ENCODE peak calls at places on chromosomes 6 and 20, in nine cellular contexts. One of them, this sample, is unnamed.
A peak's percentile ranks its signal among the peaks of the same experiment; 100 is the strongest.

GRCh38 chr20:61759286-61760065 is 306.2 kb downstream of the TAF4 start:
- DNase-seq in progenitor cell of endocrine pancreas: no peak
- DNase-seq in activated CD4-positive, alpha-beta T cell treated with anti-CD3 and anti-CD28 coated beads for 36 hours: no peak
- DNase-seq in tibial artery: peak; percentile 28
- DNase-seq in ascending aorta: no peak
- DNase-seq in T-cell: no peak
- DNase-seq in nephron progenitor cell: no peak
- DNase-seq in LHCN-M2: no peak
- DNase-seq in T-helper 2 cell: no peak
- DNase-seq in this sample: no peak

GRCh38 chr6:43509142-43509983 is 783 bp downstream of the LRRC73 start:
- DNase-seq in progenitor cell of endocrine pancreas: no peak
- DNase-seq in activated CD4-positive, alpha-beta T cell treated with anti-CD3 and anti-CD28 coated beads for 36 hours: no peak
- DNase-seq in tibial artery: no peak
- DNase-seq in ascending aorta: no peak
- DNase-seq in T-cell: no peak
- DNase-seq in nephron progenitor cell: peak; percentile 54
- DNase-seq in LHCN-M2: no peak
- DNase-seq in T-helper 2 cell: no peak
- DNase-seq in this sample: no peak

GRCh38 chr6:165059032-165059431 is 250.4 kb downstream of the C6orf118 start:
- DNase-seq in progenitor cell of endocrine pancreas: no peak
- DNase-seq in activated CD4-positive, alpha-beta T cell treated with anti-CD3 and anti-CD28 coated beads for 36 hours: no peak
- DNase-seq in tibial artery: no peak
- DNase-seq in ascending aorta: no peak
- DNase-seq in T-cell: no peak
- DNase-seq in nephron progenitor cell: no peak
- DNase-seq in LHCN-M2: peak; percentile 95
- DNase-seq in T-helper 2 cell: no peak
- DNase-seq in this sample: no peak

GRCh38 chr6:69867075-69867911 is 937 bp downstream of the COL19A1 start:
- DNase-seq in progenitor cell of endocrine pancreas: peak; percentile 72
- DNase-seq in activated CD4-positive, alpha-beta T cell treated with anti-CD3 and anti-CD28 coated beads for 36 hours: peak; percentile 74
- DNase-seq in tibial artery: peak; percentile 69
- DNase-seq in ascending aorta: no peak
- DNase-seq in T-cell: peak; percentile 66
- DNase-seq in nephron progenitor cell: peak; percentile 84
- DNase-seq in LHCN-M2: peak; percentile 44
- DNase-seq in T-helper 2 cell: peak; percentile 29
- DNase-seq in this sample: peak; percentile 53

GRCh38 chr20:50286174-50286511 is 95.5 kb downstream of the CEBPB start:
- DNase-seq in progenitor cell of endocrine pancreas: no peak
- DNase-seq in activated CD4-positive, alpha-beta T cell treated with anti-CD3 and anti-CD28 coated beads for 36 hours: no peak
- DNase-seq in tibial artery: no peak
- DNase-seq in ascending aorta: no peak
- DNase-seq in T-cell: no peak
- DNase-seq in nephron progenitor cell: no peak
- DNase-seq in LHCN-M2: no peak
- DNase-seq in T-helper 2 cell: no peak
- DNase-seq in this sample: no peak

GRCh38 chr6:42049116-42049809 is 1.1 kb upstream of the TAF8 start:
- DNase-seq in progenitor cell of endocrine pancreas: no peak
- DNase-seq in activated CD4-positive, alpha-beta T cell treated with anti-CD3 and anti-CD28 coated beads for 36 hours: peak; percentile 51
- DNase-seq in tibial artery: peak; percentile 69
- DNase-seq in ascending aorta: no peak
- DNase-seq in T-cell: peak; percentile 30
- DNase-seq in nephron progenitor cell: no peak
- DNase-seq in LHCN-M2: no peak
- DNase-seq in T-helper 2 cell: no peak
- DNase-seq in this sample: peak; percentile 60

GRCh38 chr6:170228581-170229310 is 62.1 kb downstream of the DLL1 start:
- DNase-seq in progenitor cell of endocrine pancreas: no peak
- DNase-seq in activated CD4-positive, alpha-beta T cell treated with anti-CD3 and anti-CD28 coated beads for 36 hours: no peak
- DNase-seq in tibial artery: no peak
- DNase-seq in ascending aorta: no peak
- DNase-seq in T-cell: no peak
- DNase-seq in nephron progenitor cell: no peak
- DNase-seq in LHCN-M2: no peak
- DNase-seq in T-helper 2 cell: no peak
- DNase-seq in this sample: no peak

GRCh38 chr6:120354452-120355098 is 979.7 kb downstream of the TBC1D32 start:
- DNase-seq in progenitor cell of endocrine pancreas: no peak
- DNase-seq in activated CD4-positive, alpha-beta T cell treated with anti-CD3 and anti-CD28 coated beads for 36 hours: peak; percentile 25
- DNase-seq in tibial artery: no peak
- DNase-seq in ascending aorta: no peak
- DNase-seq in T-cell: no peak
- DNase-seq in nephron progenitor cell: no peak
- DNase-seq in LHCN-M2: no peak
- DNase-seq in T-helper 2 cell: no peak
- DNase-seq in this sample: no peak

GRCh38 chr6:134267917-134268361 is 50.0 kb downstream of the SGK1 start:
- DNase-seq in progenitor cell of endocrine pancreas: no peak
- DNase-seq in activated CD4-positive, alpha-beta T cell treated with anti-CD3 and anti-CD28 coated beads for 36 hours: no peak
- DNase-seq in tibial artery: no peak
- DNase-seq in ascending aorta: no peak
- DNase-seq in T-cell: no peak
- DNase-seq in nephron progenitor cell: peak; percentile 43
- DNase-seq in LHCN-M2: no peak
- DNase-seq in T-helper 2 cell: no peak
- DNase-seq in this sample: no peak

GRCh38 chr20:63737940-63738686 is 1.5 kb upstream of the SLC2A4RG start:
- DNase-seq in progenitor cell of endocrine pancreas: no peak
- DNase-seq in activated CD4-positive, alpha-beta T cell treated with anti-CD3 and anti-CD28 coated beads for 36 hours: peak; percentile 57
- DNase-seq in tibial artery: peak; percentile 75
- DNase-seq in ascending aorta: no peak
- DNase-seq in T-cell: peak; percentile 57
- DNase-seq in nephron progenitor cell: no peak
- DNase-seq in LHCN-M2: no peak
- DNase-seq in T-helper 2 cell: no peak
- DNase-seq in this sample: no peak

GRCh38 chr20:2237059-2237458 is 58.7 kb upstream of the TGM3 start:
- DNase-seq in progenitor cell of endocrine pancreas: no peak
- DNase-seq in activated CD4-positive, alpha-beta T cell treated with anti-CD3 and anti-CD28 coated beads for 36 hours: no peak
- DNase-seq in tibial artery: peak; percentile 76
- DNase-seq in ascending aorta: no peak
- DNase-seq in T-cell: no peak
- DNase-seq in nephron progenitor cell: no peak
- DNase-seq in LHCN-M2: peak; percentile 95
- DNase-seq in T-helper 2 cell: no peak
- DNase-seq in this sample: no peak

GRCh38 chr20:58713801-58714339 is 21.3 kb downstream of the NPEPL1 start:
- DNase-seq in progenitor cell of endocrine pancreas: no peak
- DNase-seq in activated CD4-positive, alpha-beta T cell treated with anti-CD3 and anti-CD28 coated beads for 36 hours: peak; percentile 3
- DNase-seq in tibial artery: peak; percentile 60
- DNase-seq in ascending aorta: no peak
- DNase-seq in T-cell: no peak
- DNase-seq in nephron progenitor cell: no peak
- DNase-seq in LHCN-M2: no peak
- DNase-seq in T-helper 2 cell: no peak
- DNase-seq in this sample: peak; percentile 39

GRCh38 chr20:62367483-62368302 is 581 bp upstream of the LAMA5 start:
- DNase-seq in progenitor cell of endocrine pancreas: no peak
- DNase-seq in activated CD4-positive, alpha-beta T cell treated with anti-CD3 and anti-CD28 coated beads for 36 hours: peak; percentile 43
- DNase-seq in tibial artery: peak; percentile 87
- DNase-seq in ascending aorta: no peak
- DNase-seq in T-cell: no peak
- DNase-seq in nephron progenitor cell: peak; percentile 53
- DNase-seq in LHCN-M2: no peak
- DNase-seq in T-helper 2 cell: no peak
- DNase-seq in this sample: no peak

GRCh38 chr6:101640131-101640530 is 246.6 kb downstream of the GRIK2 start:
- DNase-seq in progenitor cell of endocrine pancreas: no peak
- DNase-seq in activated CD4-positive, alpha-beta T cell treated with anti-CD3 and anti-CD28 coated beads for 36 hours: no peak
- DNase-seq in tibial artery: no peak
- DNase-seq in ascending aorta: no peak
- DNase-seq in T-cell: no peak
- DNase-seq in nephron progenitor cell: no peak
- DNase-seq in LHCN-M2: no peak
- DNase-seq in T-helper 2 cell: no peak
- DNase-seq in this sample: no peak

GRCh38 chr6:170004585-170005210 is 253.3 kb downstream of the ERMARD start:
- DNase-seq in progenitor cell of endocrine pancreas: no peak
- DNase-seq in activated CD4-positive, alpha-beta T cell treated with anti-CD3 and anti-CD28 coated beads for 36 hours: no peak
- DNase-seq in tibial artery: no peak
- DNase-seq in ascending aorta: no peak
- DNase-seq in T-cell: peak; percentile 3
- DNase-seq in nephron progenitor cell: no peak
- DNase-seq in LHCN-M2: no peak
- DNase-seq in T-helper 2 cell: no peak
- DNase-seq in this sample: peak; percentile 19

GRCh38 chr6:140653985-140654384 is 1279.5 kb upstream of the CITED2 start:
- DNase-seq in progenitor cell of endocrine pancreas: no peak
- DNase-seq in activated CD4-positive, alpha-beta T cell treated with anti-CD3 and anti-CD28 coated beads for 36 hours: no peak
- DNase-seq in tibial artery: no peak
- DNase-seq in ascending aorta: no peak
- DNase-seq in T-cell: no peak
- DNase-seq in nephron progenitor cell: no peak
- DNase-seq in LHCN-M2: no peak
- DNase-seq in T-helper 2 cell: no peak
- DNase-seq in this sample: no peak

GRCh38 chr6:154719854-154720253 is 13.4 kb upstream of the SCAF8 start:
- DNase-seq in progenitor cell of endocrine pancreas: no peak
- DNase-seq in activated CD4-positive, alpha-beta T cell treated with anti-CD3 and anti-CD28 coated beads for 36 hours: no peak
- DNase-seq in tibial artery: no peak
- DNase-seq in ascending aorta: no peak
- DNase-seq in T-cell: no peak
- DNase-seq in nephron progenitor cell: no peak
- DNase-seq in LHCN-M2: no peak
- DNase-seq in T-helper 2 cell: no peak
- DNase-seq in this sample: no peak

GRCh38 chr6:163945813-163946212 is 531.3 kb downstream of the QKI start:
- DNase-seq in progenitor cell of endocrine pancreas: no peak
- DNase-seq in activated CD4-positive, alpha-beta T cell treated with anti-CD3 and anti-CD28 coated beads for 36 hours: no peak
- DNase-seq in tibial artery: no peak
- DNase-seq in ascending aorta: no peak
- DNase-seq in T-cell: no peak
- DNase-seq in nephron progenitor cell: no peak
- DNase-seq in LHCN-M2: no peak
- DNase-seq in T-helper 2 cell: no peak
- DNase-seq in this sample: peak; percentile 80

GRCh38 chr20:24469116-24470030 is at the start of gene SYNDIG1:
- DNase-seq in progenitor cell of endocrine pancreas: peak; percentile 30
- DNase-seq in activated CD4-positive, alpha-beta T cell treated with anti-CD3 and anti-CD28 coated beads for 36 hours: peak; percentile 35
- DNase-seq in tibial artery: peak; percentile 76
- DNase-seq in ascending aorta: no peak
- DNase-seq in T-cell: no peak
- DNase-seq in nephron progenitor cell: peak; percentile 67
- DNase-seq in LHCN-M2: no peak
- DNase-seq in T-helper 2 cell: no peak
- DNase-seq in this sample: no peak

GRCh38 chr6:119390276-119390793 is 40.8 kb upstream of the MAN1A1 start:
- DNase-seq in progenitor cell of endocrine pancreas: no peak
- DNase-seq in activated CD4-positive, alpha-beta T cell treated with anti-CD3 and anti-CD28 coated beads for 36 hours: no peak
- DNase-seq in tibial artery: no peak
- DNase-seq in ascending aorta: no peak
- DNase-seq in T-cell: no peak
- DNase-seq in nephron progenitor cell: no peak
- DNase-seq in LHCN-M2: peak; percentile 56
- DNase-seq in T-helper 2 cell: no peak
- DNase-seq in this sample: no peak

GRCh38 chr6:41098366-41098765 is 25.6 kb downstream of the NFYA start:
- DNase-seq in progenitor cell of endocrine pancreas: no peak
- DNase-seq in activated CD4-positive, alpha-beta T cell treated with anti-CD3 and anti-CD28 coated beads for 36 hours: no peak
- DNase-seq in tibial artery: no peak
- DNase-seq in ascending aorta: no peak
- DNase-seq in T-cell: no peak
- DNase-seq in nephron progenitor cell: no peak
- DNase-seq in LHCN-M2: peak; percentile 7
- DNase-seq in T-helper 2 cell: no peak
- DNase-seq in this sample: no peak

GRCh38 chr6:41940759-41941279 is 789 bp downstream of the CCND3 start:
- DNase-seq in progenitor cell of endocrine pancreas: peak; percentile 21
- DNase-seq in activated CD4-positive, alpha-beta T cell treated with anti-CD3 and anti-CD28 coated beads for 36 hours: peak; percentile 74
- DNase-seq in tibial artery: peak; percentile 71
- DNase-seq in ascending aorta: no peak
- DNase-seq in T-cell: peak; percentile 67
- DNase-seq in nephron progenitor cell: peak; percentile 62
- DNase-seq in LHCN-M2: peak; percentile 36
- DNase-seq in T-helper 2 cell: peak; percentile 39
- DNase-seq in this sample: peak; percentile 61

GRCh38 chr6:42404494-42404893 is 47.2 kb downstream of the TRERF1 start:
- DNase-seq in progenitor cell of endocrine pancreas: no peak
- DNase-seq in activated CD4-positive, alpha-beta T cell treated with anti-CD3 and anti-CD28 coated beads for 36 hours: peak; percentile 64
- DNase-seq in tibial artery: no peak
- DNase-seq in ascending aorta: no peak
- DNase-seq in T-cell: no peak
- DNase-seq in nephron progenitor cell: no peak
- DNase-seq in LHCN-M2: peak; percentile 53
- DNase-seq in T-helper 2 cell: no peak
- DNase-seq in this sample: peak; percentile 68

GRCh38 chr6:40160826-40161225 is 226.6 kb upstream of the MOCS1 start:
- DNase-seq in progenitor cell of endocrine pancreas: no peak
- DNase-seq in activated CD4-positive, alpha-beta T cell treated with anti-CD3 and anti-CD28 coated beads for 36 hours: no peak
- DNase-seq in tibial artery: no peak
- DNase-seq in ascending aorta: no peak
- DNase-seq in T-cell: no peak
- DNase-seq in nephron progenitor cell: no peak
- DNase-seq in LHCN-M2: no peak
- DNase-seq in T-helper 2 cell: no peak
- DNase-seq in this sample: no peak

GRCh38 chr6:51553246-51554015 is 534.0 kb downstream of the PKHD1 start:
- DNase-seq in progenitor cell of endocrine pancreas: no peak
- DNase-seq in activated CD4-positive, alpha-beta T cell treated with anti-CD3 and anti-CD28 coated beads for 36 hours: no peak
- DNase-seq in tibial artery: no peak
- DNase-seq in ascending aorta: no peak
- DNase-seq in T-cell: no peak
- DNase-seq in nephron progenitor cell: no peak
- DNase-seq in LHCN-M2: no peak
- DNase-seq in T-helper 2 cell: no peak
- DNase-seq in this sample: no peak

GRCh38 chr20:33687370-33687915 is 1.3 kb upstream of the E2F1 start:
- DNase-seq in progenitor cell of endocrine pancreas: no peak
- DNase-seq in activated CD4-positive, alpha-beta T cell treated with anti-CD3 and anti-CD28 coated beads for 36 hours: no peak
- DNase-seq in tibial artery: no peak
- DNase-seq in ascending aorta: no peak
- DNase-seq in T-cell: no peak
- DNase-seq in nephron progenitor cell: no peak
- DNase-seq in LHCN-M2: peak; percentile 60
- DNase-seq in T-helper 2 cell: no peak
- DNase-seq in this sample: no peak

GRCh38 chr6:45654673-45655072 is 276.9 kb upstream of the SUPT3H start:
- DNase-seq in progenitor cell of endocrine pancreas: no peak
- DNase-seq in activated CD4-positive, alpha-beta T cell treated with anti-CD3 and anti-CD28 coated beads for 36 hours: no peak
- DNase-seq in tibial artery: no peak
- DNase-seq in ascending aorta: no peak
- DNase-seq in T-cell: no peak
- DNase-seq in nephron progenitor cell: no peak
- DNase-seq in LHCN-M2: peak; percentile 44
- DNase-seq in T-helper 2 cell: no peak
- DNase-seq in this sample: no peak

GRCh38 chr6:77454386-77454785 is 8.9 kb downstream of the HTR1B start:
- DNase-seq in progenitor cell of endocrine pancreas: no peak
- DNase-seq in activated CD4-positive, alpha-beta T cell treated with anti-CD3 and anti-CD28 coated beads for 36 hours: no peak
- DNase-seq in tibial artery: no peak
- DNase-seq in ascending aorta: no peak
- DNase-seq in T-cell: no peak
- DNase-seq in nephron progenitor cell: no peak
- DNase-seq in LHCN-M2: peak; percentile 62
- DNase-seq in T-helper 2 cell: no peak
- DNase-seq in this sample: no peak

GRCh38 chr20:11331096-11331495 is 586.6 kb upstream of the BTBD3 start:
- DNase-seq in progenitor cell of endocrine pancreas: no peak
- DNase-seq in activated CD4-positive, alpha-beta T cell treated with anti-CD3 and anti-CD28 coated beads for 36 hours: no peak
- DNase-seq in tibial artery: no peak
- DNase-seq in ascending aorta: no peak
- DNase-seq in T-cell: no peak
- DNase-seq in nephron progenitor cell: no peak
- DNase-seq in LHCN-M2: peak; percentile 1
- DNase-seq in T-helper 2 cell: no peak
- DNase-seq in this sample: no peak

GRCh38 chr6:108260126-108260808 is 573 bp downstream of the SNX3 start:
- DNase-seq in progenitor cell of endocrine pancreas: no peak
- DNase-seq in activated CD4-positive, alpha-beta T cell treated with anti-CD3 and anti-CD28 coated beads for 36 hours: peak; percentile 52
- DNase-seq in tibial artery: no peak
- DNase-seq in ascending aorta: no peak
- DNase-seq in T-cell: peak; percentile 22
- DNase-seq in nephron progenitor cell: peak; percentile 18
- DNase-seq in LHCN-M2: peak; percentile 35
- DNase-seq in T-helper 2 cell: no peak
- DNase-seq in this sample: no peak

GRCh38 chr6:69820438-69820837 is 23.6 kb upstream of the LMBRD1 start:
- DNase-seq in progenitor cell of endocrine pancreas: no peak
- DNase-seq in activated CD4-positive, alpha-beta T cell treated with anti-CD3 and anti-CD28 coated beads for 36 hours: no peak
- DNase-seq in tibial artery: no peak
- DNase-seq in ascending aorta: no peak
- DNase-seq in T-cell: no peak
- DNase-seq in nephron progenitor cell: no peak
- DNase-seq in LHCN-M2: no peak
- DNase-seq in T-helper 2 cell: no peak
- DNase-seq in this sample: no peak